ENCODE peak calls at places on chromosomes 6 and 20, in ten cellular contexts. J is RWPE2, C is Panc1, V is H1, L is Peyer's patch, O is prostate gland, X is pancreas, T is left lung, A is foreskin keratinocyte, I is A673. E is an unnamed sample.

GRCh38 chr20:32052090-32052791 is at the start of gene HCK:
- DNase-seq in T (peak; percentile 93), J (no peak), C (no peak), L (no peak), A (no peak), V (no peak), I (no peak), X (peak; percentile 36), O (no peak), E (no peak)

GRCh38 chr6:42429042-42429574 is 22.6 kb downstream of the TRERF1 start:
- DNase-seq in V (no peak), L (no peak), X (no peak), I (no peak), J (no peak), T (no peak), O (no peak), C (no peak), A (no peak), E (no peak)

GRCh38 chr20:58696411-58696961 is 3.9 kb downstream of the NPEPL1 start:
- DNase-seq in X (no peak), T (no peak), L (no peak), O (no peak), C (no peak), V (no peak), J (peak; percentile 71), A (no peak), I (no peak), E (no peak)

GRCh38 chr6:150491131-150491795 is 108.4 kb upstream of the PLEKHG1 start:
- DNase-seq in X (no peak), L (no peak), J (no peak), T (no peak), C (no peak), O (no peak), V (no peak), I (no peak), A (peak; percentile 80), E (peak; percentile 87)

GRCh38 chr6:27332692-27333641 is 20.9 kb upstream of the POM121L2 start:
- DNase-seq in O (no peak), A (peak; percentile 59), X (no peak), L (no peak), I (peak; percentile 81), V (peak; percentile 13), T (no peak), C (peak; percentile 92), J (peak; percentile 73), E (peak; percentile 59)

GRCh38 chr6:152648090-152648489 is 10.9 kb upstream of the SYNE1 start:
- DNase-seq in L (no peak), I (no peak), A (no peak), J (no peak), C (no peak), T (no peak), O (no peak), V (no peak), X (no peak), E (no peak)

GRCh38 chr6:89640804-89641203 is 2.3 kb upstream of the LYRM2 start:
- DNase-seq in J (no peak), L (no peak), A (peak; percentile 84), I (no peak), C (no peak), T (no peak), O (no peak), X (no peak), V (no peak), E (no peak)

GRCh38 chr6:133888931-133889556 is at the start of gene TCF21:
- DNase-seq in O (no peak), L (no peak), J (no peak), T (no peak), X (no peak), C (no peak), V (no peak), A (no peak), I (no peak), E (peak; percentile 49)

GRCh38 chr6:168789699-168790098 is 348.7 kb downstream of the SMOC2 start:
- DNase-seq in O (no peak), J (no peak), L (no peak), C (no peak), V (no peak), T (no peak), X (no peak), A (no peak), I (no peak), E (no peak)

GRCh38 chr20:237479-237878 is 10.4 kb downstream of the DEFB129 start:
- DNase-seq in O (no peak), X (peak; percentile 22), L (peak; percentile 41), A (no peak), C (no peak), V (no peak), T (no peak), I (no peak), J (no peak), E (no peak)

GRCh38 chr6:14742680-14743079 is 503.2 kb upstream of the JARID2 start:
- DNase-seq in J (no peak), V (no peak), X (no peak), C (no peak), L (no peak), O (no peak), I (no peak), A (no peak), T (no peak), E (no peak)
- H3K4me1 ChIP-seq in J (peaks cover 23% of the 10 kb centered on the region), V (no peaks in the 10 kb centered on the region), X (no peaks in the 10 kb centered on the region), C (no peaks in the 10 kb centered on the region), L (no peaks in the 10 kb centered on the region), O (no peaks in the 10 kb centered on the region), I (peaks cover 12% of the 10 kb centered on the region), A (peaks cover 27% of the 10 kb centered on the region), T (no peaks in the 10 kb centered on the region), E (peaks cover 8% of the 10 kb centered on the region)

GRCh38 chr20:36399147-36399968 is 93.2 kb downstream of the DLGAP4 start:
- DNase-seq in X (no peak), C (peak; percentile 39), T (no peak), V (peak; percentile 78), A (peak; percentile 29), I (peak; percentile 61), O (no peak), L (no peak), J (no peak), E (peak; percentile 11)
- TF ChIP-seq CTCF in X (no peak), C (peak; percentile 76), T (no peak), V (peak; percentile 75), A (peak; percentile 75), I (peak; percentile 74), O (no peak), L (no peak), J (peak; percentile 73), E (peak; percentile 25)

GRCh38 chr20:47332381-47333206 is 23.9 kb downstream of the ZMYND8 start:
- DNase-seq in J (no peak), L (no peak), T (no peak), I (no peak), A (no peak), C (no peak), X (no peak), V (no peak), O (no peak), E (no peak)
- H3K4me1 ChIP-seq in J (peaks cover 68% of the 10 kb centered on the region), L (peaks cover 15% of the 10 kb centered on the region), T (peaks cover 18% of the 10 kb centered on the region), I (peaks cover 21% of the 10 kb centered on the region), A (peaks cover 50% of the 10 kb centered on the region), C (peaks cover 85% of the 10 kb centered on the region), X (no peaks in the 10 kb centered on the region), V (peaks cover 15% of the 10 kb centered on the region), O (no peaks in the 10 kb centered on the region), E (peaks cover 33% of the 10 kb centered on the region)

GRCh38 chr6:10951675-10952282 is 64.9 kb downstream of the SYCP2L start:
- DNase-seq in V (no peak), I (peak; percentile 54), J (no peak), O (no peak), A (no peak), T (no peak), X (no peak), C (peak; percentile 43), L (no peak), E (peak; percentile 73)
- TF ChIP-seq CTCF in V (no peak), I (peak; percentile 58), J (peak; percentile 76), O (peak; percentile 55), A (peak; percentile 72), T (peak; percentile 36), X (peak; percentile 18), C (peak; percentile 69), L (no peak), E (peak; percentile 60)

GRCh38 chr6:52557389-52558265 is 19.2 kb downstream of the TRAM2 start:
- DNase-seq in T (no peak), J (no peak), L (no peak), O (no peak), A (no peak), I (no peak), C (no peak), X (no peak), V (no peak), E (peak; percentile 65)

GRCh38 chr6:52562915-52563314 is 13.9 kb downstream of the TRAM2 start:
- DNase-seq in I (no peak), X (no peak), J (no peak), C (no peak), L (no peak), O (no peak), A (no peak), V (no peak), T (no peak), E (peak; percentile 69)

GRCh38 chr6:52558266-52559000 is 18.4 kb downstream of the TRAM2 start:
- DNase-seq in A (no peak), L (no peak), O (no peak), V (no peak), C (no peak), I (no peak), X (no peak), T (no peak), J (no peak), E (peak; percentile 43)

GRCh38 chr6:52564856-52565255 is 12.0 kb downstream of the TRAM2 start:
- DNase-seq in C (no peak), T (no peak), A (no peak), O (no peak), X (no peak), L (no peak), V (no peak), I (no peak), J (no peak), E (no peak)

DNA sequence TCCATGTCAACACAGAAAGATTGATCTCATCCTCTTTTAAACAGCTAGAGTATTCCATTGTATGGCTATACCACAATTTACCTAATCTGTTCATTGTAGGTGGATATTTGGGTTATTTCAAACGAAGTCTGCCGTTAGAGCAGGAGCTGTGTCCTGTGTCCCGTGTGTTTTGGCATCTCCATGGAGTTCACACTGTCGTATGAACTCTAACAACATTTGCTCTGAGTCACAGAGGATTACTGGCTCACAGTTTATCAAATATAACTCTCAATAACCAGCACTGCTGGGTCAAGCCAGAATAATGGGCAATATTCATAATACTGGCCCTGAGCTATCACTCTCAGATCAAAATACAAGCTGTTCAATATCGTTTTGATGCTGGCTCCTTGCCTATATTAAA is 16.4 kb downstream of the TRAM2 start:
- DNase-seq in X (no peak), V (no peak), C (no peak), O (no peak), A (no peak), I (no peak), J (no peak), T (no peak), L (no peak), E (no peak)
- H3K4me1 ChIP-seq in X (no peaks in the 10 kb centered on the region), V (peaks cover 16% of the 10 kb centered on the region), C (peaks cover 25% of the 10 kb centered on the region), O (no peaks in the 10 kb centered on the region), A (peaks cover 4% of the 10 kb centered on the region), I (peaks cover 9% of the 10 kb centered on the region), J (peaks cover 7% of the 10 kb centered on the region), T (peaks cover 10% of the 10 kb centered on the region), L (no peaks in the 10 kb centered on the region), E (peaks cover 43% of the 10 kb centered on the region)

GRCh38 chr6:153814136-153814535 is 224.9 kb upstream of the OPRM1 start:
- DNase-seq in A (no peak), V (no peak), L (no peak), O (no peak), X (no peak), T (no peak), C (no peak), J (no peak), I (peak; percentile 16), E (no peak)
- TF ChIP-seq CTCF in A (no peak), V (peak; percentile 53), L (no peak), O (no peak), X (no peak), T (no peak), C (no peak), J (no peak), I (peak; percentile 43), E (no peak)

E was measured in fibroblast of lung.